ENCODE peak calls at places on chromosomes 11 and 22, in seven cellular contexts. One of them, this sample, is unnamed.

GRCh38 chr11:126863294-126863997 is 137.1 kb downstream of the KIRREL3 start:
- DNase-seq in endothelial cell of umbilical vein: no peak
- DNase-seq in K562: no peak
- DNase-seq in tibial nerve: no peak
- DNase-seq in fibroblast of mammary gland: no peak
- DNase-seq in cardiac muscle cell: no peak
- DNase-seq in SJCRH30: no peak
- DNase-seq in this sample: no peak

GRCh38 chr11:119108857-119109221 is 1.7 kb downstream of the C2CD2L start:
- DNase-seq in endothelial cell of umbilical vein: no peak
- DNase-seq in K562: no peak
- DNase-seq in tibial nerve: no peak
- DNase-seq in fibroblast of mammary gland: no peak
- DNase-seq in cardiac muscle cell: no peak
- DNase-seq in SJCRH30: no peak
- DNase-seq in this sample: no peak

GRCh38 chr22:37809672-37810333 is 2.1 kb downstream of the GCAT start:
- DNase-seq in endothelial cell of umbilical vein: no peak
- DNase-seq in K562: no peak
- DNase-seq in tibial nerve: no peak
- DNase-seq in fibroblast of mammary gland: no peak
- DNase-seq in cardiac muscle cell: no peak
- DNase-seq in SJCRH30: no peak
- DNase-seq in this sample: no peak

GRCh38 chr11:104432981-104433380 is 269.0 kb upstream of the PDGFD start:
- DNase-seq in endothelial cell of umbilical vein: no peak
- DNase-seq in K562: no peak
- DNase-seq in tibial nerve: no peak
- DNase-seq in fibroblast of mammary gland: no peak
- DNase-seq in cardiac muscle cell: no peak
- DNase-seq in SJCRH30: no peak
- DNase-seq in this sample: no peak

GRCh38 chr22:17716529-17716928 is 57.7 kb downstream of the BID start:
- DNase-seq in endothelial cell of umbilical vein: no peak
- DNase-seq in K562: no peak
- DNase-seq in tibial nerve: no peak
- DNase-seq in fibroblast of mammary gland: no peak
- DNase-seq in cardiac muscle cell: no peak
- DNase-seq in SJCRH30: no peak
- DNase-seq in this sample: no peak

GRCh38 chr22:46604306-46604690 is 15.9 kb upstream of the GRAMD4 start:
- DNase-seq in endothelial cell of umbilical vein: no peak
- DNase-seq in K562: peak; percentile 91
- DNase-seq in tibial nerve: peak; percentile 33
- DNase-seq in fibroblast of mammary gland: no peak
- DNase-seq in cardiac muscle cell: no peak
- DNase-seq in SJCRH30: no peak
- DNase-seq in this sample: no peak

GRCh38 chr22:18104566-18104965 is 6.0 kb upstream of the TUBA8 start:
- DNase-seq in endothelial cell of umbilical vein: no peak
- DNase-seq in K562: no peak
- DNase-seq in tibial nerve: no peak
- DNase-seq in fibroblast of mammary gland: peak; percentile 75
- DNase-seq in cardiac muscle cell: no peak
- DNase-seq in SJCRH30: peak; percentile 19
- DNase-seq in this sample: peak; percentile 21

GRCh38 chr22:22157500-22157822 is 87.1 kb upstream of the VPREB1 start:
- DNase-seq in endothelial cell of umbilical vein: no peak
- DNase-seq in K562: no peak
- DNase-seq in tibial nerve: no peak
- DNase-seq in fibroblast of mammary gland: no peak
- DNase-seq in cardiac muscle cell: no peak
- DNase-seq in SJCRH30: no peak
- DNase-seq in this sample: no peak

GRCh38 chr11:34926831-34927132 is 10.4 kb downstream of the PDHX start:
- DNase-seq in endothelial cell of umbilical vein: no peak
- DNase-seq in K562: no peak
- DNase-seq in tibial nerve: no peak
- DNase-seq in fibroblast of mammary gland: peak; percentile 65
- DNase-seq in cardiac muscle cell: no peak
- DNase-seq in SJCRH30: no peak
- DNase-seq in this sample: no peak

GRCh38 chr11:789951-790350 is at the start of gene CEND1:
- DNase-seq in endothelial cell of umbilical vein: no peak
- DNase-seq in K562: peak; percentile 80
- DNase-seq in tibial nerve: no peak
- DNase-seq in fibroblast of mammary gland: peak; percentile 48
- DNase-seq in cardiac muscle cell: no peak
- DNase-seq in SJCRH30: peak; percentile 52
- DNase-seq in this sample: no peak

GRCh38 chr11:120208777-120209176 is 2.1 kb upstream of the OAF start:
- DNase-seq in endothelial cell of umbilical vein: peak; percentile 68
- DNase-seq in K562: peak; percentile 26
- DNase-seq in tibial nerve: peak; percentile 63
- DNase-seq in fibroblast of mammary gland: peak; percentile 91
- DNase-seq in cardiac muscle cell: no peak
- DNase-seq in SJCRH30: no peak
- DNase-seq in this sample: peak; percentile 55

GRCh38 chr11:96215094-96215782 is 127.8 kb downstream of the MAML2 start:
- DNase-seq in endothelial cell of umbilical vein: peak; percentile 81
- DNase-seq in K562: peak; percentile 16
- DNase-seq in tibial nerve: no peak
- DNase-seq in fibroblast of mammary gland: peak; percentile 80
- DNase-seq in cardiac muscle cell: no peak
- DNase-seq in SJCRH30: no peak
- DNase-seq in this sample: no peak

GRCh38 chr22:44605486-44605885 is 96.5 kb upstream of the PRR5 start:
- DNase-seq in endothelial cell of umbilical vein: no peak
- DNase-seq in K562: no peak
- DNase-seq in tibial nerve: no peak
- DNase-seq in fibroblast of mammary gland: no peak
- DNase-seq in cardiac muscle cell: no peak
- DNase-seq in SJCRH30: no peak
- DNase-seq in this sample: no peak

GRCh38 chr11:76321820-76322524 is 59.0 kb downstream of the THAP12 start:
- DNase-seq in endothelial cell of umbilical vein: no peak
- DNase-seq in K562: no peak
- DNase-seq in tibial nerve: no peak
- DNase-seq in fibroblast of mammary gland: no peak
- DNase-seq in cardiac muscle cell: no peak
- DNase-seq in SJCRH30: no peak
- DNase-seq in this sample: no peak

GRCh38 chr11:116073854-116074837 is 569.9 kb upstream of the CADM1 start:
- DNase-seq in endothelial cell of umbilical vein: no peak
- DNase-seq in K562: no peak
- DNase-seq in tibial nerve: no peak
- DNase-seq in fibroblast of mammary gland: no peak
- DNase-seq in cardiac muscle cell: peak; percentile 80
- DNase-seq in SJCRH30: no peak
- DNase-seq in this sample: no peak

GRCh38 chr22:35970601-35971417 is 57.8 kb downstream of the RBFOX2 start:
- DNase-seq in endothelial cell of umbilical vein: no peak
- DNase-seq in K562: no peak
- DNase-seq in tibial nerve: no peak
- DNase-seq in fibroblast of mammary gland: no peak
- DNase-seq in cardiac muscle cell: no peak
- DNase-seq in SJCRH30: peak; percentile 38
- DNase-seq in this sample: no peak
- H3K4me3 ChIP-seq in endothelial cell of umbilical vein: no peak overlapping the region
- H3K4me3 ChIP-seq in K562: no peak overlapping the region
- H3K4me3 ChIP-seq in tibial nerve: no peak overlapping the region
- H3K4me3 ChIP-seq in fibroblast of mammary gland: peak overlapping the region; percentile 14
- H3K4me3 ChIP-seq in cardiac muscle cell: no peak overlapping the region
- H3K4me3 ChIP-seq in SJCRH30: no peak overlapping the region
- H3K4me3 ChIP-seq in this sample: no peak overlapping the region

GRCh38 chr11:73384531-73384870 is 8.3 kb downstream of the RELT start:
- DNase-seq in endothelial cell of umbilical vein: no peak
- DNase-seq in K562: no peak
- DNase-seq in tibial nerve: no peak
- DNase-seq in fibroblast of mammary gland: no peak
- DNase-seq in cardiac muscle cell: no peak
- DNase-seq in SJCRH30: no peak
- DNase-seq in this sample: no peak
- H3K4me3 ChIP-seq in endothelial cell of umbilical vein: no peak overlapping the region
- H3K4me3 ChIP-seq in K562: no peak overlapping the region
- H3K4me3 ChIP-seq in tibial nerve: no peak overlapping the region
- H3K4me3 ChIP-seq in fibroblast of mammary gland: no peak overlapping the region
- H3K4me3 ChIP-seq in cardiac muscle cell: no peak overlapping the region
- H3K4me3 ChIP-seq in SJCRH30: no peak overlapping the region
- H3K4me3 ChIP-seq in this sample: no peak overlapping the region

GRCh38 chr11:78050964-78051831 is 12.5 kb upstream of the THRSP start:
- DNase-seq in endothelial cell of umbilical vein: peak; percentile 18
- DNase-seq in K562: peak; percentile 94
- DNase-seq in tibial nerve: no peak
- DNase-seq in fibroblast of mammary gland: peak; percentile 42
- DNase-seq in cardiac muscle cell: no peak
- DNase-seq in SJCRH30: no peak
- DNase-seq in this sample: no peak

GRCh38 chr11:78060533-78060932 is 3.1 kb upstream of the THRSP start:
- DNase-seq in endothelial cell of umbilical vein: no peak
- DNase-seq in K562: no peak
- DNase-seq in tibial nerve: no peak
- DNase-seq in fibroblast of mammary gland: no peak
- DNase-seq in cardiac muscle cell: no peak
- DNase-seq in SJCRH30: no peak
- DNase-seq in this sample: no peak

GRCh38 chr11:78057462-78058055 is 6.1 kb upstream of the THRSP start:
- DNase-seq in endothelial cell of umbilical vein: no peak
- DNase-seq in K562: no peak
- DNase-seq in tibial nerve: no peak
- DNase-seq in fibroblast of mammary gland: no peak
- DNase-seq in cardiac muscle cell: no peak
- DNase-seq in SJCRH30: no peak
- DNase-seq in this sample: no peak

GRCh38 chr11:78054971-78055370 is 8.7 kb upstream of the THRSP start:
- DNase-seq in endothelial cell of umbilical vein: no peak
- DNase-seq in K562: no peak
- DNase-seq in tibial nerve: no peak
- DNase-seq in fibroblast of mammary gland: no peak
- DNase-seq in cardiac muscle cell: no peak
- DNase-seq in SJCRH30: no peak
- DNase-seq in this sample: no peak

DNA sequence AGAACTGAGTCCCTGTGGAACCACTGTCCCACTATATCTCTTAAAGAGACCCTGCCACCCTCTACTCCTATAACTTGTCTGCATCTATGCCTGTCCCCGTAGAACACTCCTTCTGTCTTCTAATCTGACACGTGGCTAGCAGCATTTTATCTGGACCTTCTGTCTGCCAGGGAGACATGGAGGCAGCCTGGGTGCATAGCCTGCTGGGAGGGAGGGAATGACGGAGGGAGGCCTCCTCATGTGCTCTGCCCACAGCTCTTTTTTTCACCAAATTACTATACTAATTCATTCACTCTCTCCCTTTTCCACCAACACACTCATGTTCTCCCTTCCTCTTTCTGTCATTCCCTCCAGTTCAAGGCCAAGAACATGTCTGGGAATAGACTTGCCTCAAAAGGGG is 7.6 kb upstream of the THRSP start:
- DNase-seq in endothelial cell of umbilical vein: no peak
- DNase-seq in K562: no peak
- DNase-seq in tibial nerve: no peak
- DNase-seq in fibroblast of mammary gland: no peak
- DNase-seq in cardiac muscle cell: no peak
- DNase-seq in SJCRH30: no peak
- DNase-seq in this sample: no peak
- H3K4me3 ChIP-seq in endothelial cell of umbilical vein: no peak overlapping the region
- H3K4me3 ChIP-seq in K562: no peak overlapping the region
- H3K4me3 ChIP-seq in tibial nerve: no peak overlapping the region
- H3K4me3 ChIP-seq in fibroblast of mammary gland: no peak overlapping the region
- H3K4me3 ChIP-seq in cardiac muscle cell: no peak overlapping the region
- H3K4me3 ChIP-seq in SJCRH30: no peak overlapping the region
- H3K4me3 ChIP-seq in this sample: no peak overlapping the region

DNA sequence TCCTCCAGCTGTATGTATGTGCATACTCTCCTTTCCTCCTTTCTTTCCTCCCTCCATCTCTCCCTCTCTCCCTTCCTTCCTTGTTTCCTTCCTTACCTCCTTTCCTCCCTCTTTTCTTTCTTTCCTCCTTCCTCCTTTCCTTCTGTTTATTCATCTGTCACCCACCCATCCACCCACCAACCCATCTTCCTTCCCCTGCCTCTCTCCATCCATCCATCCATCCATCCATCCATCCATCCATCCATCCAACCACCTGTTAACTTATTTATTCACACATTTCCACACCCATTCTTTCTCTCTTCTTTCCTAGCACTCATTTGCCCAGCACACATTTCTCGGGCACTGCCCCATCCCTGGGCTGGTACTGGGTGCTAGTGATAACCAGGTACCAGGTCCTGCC is 443.9 kb downstream of the MIAT start:
- DNase-seq in endothelial cell of umbilical vein: no peak
- DNase-seq in K562: no peak
- DNase-seq in tibial nerve: no peak
- DNase-seq in fibroblast of mammary gland: no peak
- DNase-seq in cardiac muscle cell: no peak
- DNase-seq in SJCRH30: no peak
- DNase-seq in this sample: no peak
- H3K4me3 ChIP-seq in endothelial cell of umbilical vein: no peak overlapping the region
- H3K4me3 ChIP-seq in K562: no peak overlapping the region
- H3K4me3 ChIP-seq in tibial nerve: no peak overlapping the region
- H3K4me3 ChIP-seq in fibroblast of mammary gland: no peak overlapping the region
- H3K4me3 ChIP-seq in cardiac muscle cell: no peak overlapping the region
- H3K4me3 ChIP-seq in SJCRH30: no peak overlapping the region
- H3K4me3 ChIP-seq in this sample: peak overlapping the region; percentile 8